ENCODE peak calls at places on chromosome 10, in eight cellular contexts. L is H9, K is epithelial cell of esophagus, Q is AG04450, W is endothelial cell of umbilical vein, U is stomach, V is GM23338, S is fibroblast of lung. A is an unnamed sample.

GRCh38 chr10:62687230-62687748 is 117.2 kb upstream of the ADO start:
- DNase-seq in L (no peak), K (peak), Q (no peak), W (peak), U (no peak), V (no peak), S (peak), A (no peak)

GRCh38 chr10:58843760-58844159 is 331.1 kb downstream of the BICC1 start:
- DNase-seq in L (no peak), K (no peak), Q (no peak), W (no peak), U (no peak), V (peak), S (no peak), A (no peak)

GRCh38 chr10:13865758-13866491 is 279.2 kb downstream of the PRPF18 start:
- DNase-seq in L (peak), K (peak), Q (no peak), W (peak), U (no peak), V (peak), S (peak), A (no peak)

GRCh38 chr10:79159141-79159619 is 90.4 kb downstream of the ZMIZ1 start:
- DNase-seq in L (no peak), K (no peak), Q (no peak), W (peak), U (no peak), V (no peak), S (peak), A (no peak)

GRCh38 chr10:660980-661890 is 28.2 kb downstream of the DIP2C start:
- DNase-seq in L (no peak), K (no peak), Q (no peak), W (no peak), U (no peak), V (no peak), S (no peak), A (no peak)

GRCh38 chr10:109920011-109920410 is 3.3 kb downstream of the XPNPEP1 start:
- DNase-seq in L (no peak), K (no peak), Q (no peak), W (no peak), U (no peak), V (no peak), S (no peak), A (no peak)

GRCh38 chr10:84310470-84310869 is 17.9 kb upstream of the CCSER2 start:
- DNase-seq in L (no peak), K (peak), Q (no peak), W (no peak), U (no peak), V (no peak), S (peak), A (no peak)

GRCh38 chr10:70903262-70903921 is 15.0 kb upstream of the PCBD1 start:
- DNase-seq in L (peak), K (peak), Q (peak), W (peak), U (peak), V (peak), S (peak), A (no peak)

GRCh38 chr10:69668722-69669121 is 38.7 kb downstream of the FAM241B start:
- DNase-seq in L (no peak), K (no peak), Q (no peak), W (no peak), U (no peak), V (no peak), S (no peak), A (no peak)

GRCh38 chr10:34474060-34474376 is 341.1 kb downstream of the PARD3 start:
- DNase-seq in L (no peak), K (peak), Q (peak), W (no peak), U (no peak), V (no peak), S (peak), A (no peak)

GRCh38 chr10:34584164-34584563 is 230.9 kb downstream of the PARD3 start:
- DNase-seq in L (no peak), K (peak), Q (peak), W (peak), U (no peak), V (no peak), S (peak), A (no peak)

GRCh38 chr10:77594171-77594783 is 43.3 kb downstream of the KCNMA1 start:
- DNase-seq in L (no peak), K (no peak), Q (no peak), W (no peak), U (no peak), V (no peak), S (no peak), A (no peak)

GRCh38 chr10:62424026-62424425 is 49.9 kb downstream of the ZNF365 start:
- DNase-seq in L (no peak), K (no peak), Q (no peak), W (peak), U (no peak), V (peak), S (no peak), A (no peak)

GRCh38 chr10:51433949-51434348 is 265.4 kb downstream of the CSTF2T start:
- DNase-seq in L (no peak), K (no peak), Q (no peak), W (no peak), U (no peak), V (no peak), S (no peak), A (no peak)

GRCh38 chr10:78594938-78595645 is 473.7 kb upstream of the ZMIZ1 start:
- DNase-seq in L (peak), K (no peak), Q (no peak), W (no peak), U (no peak), V (no peak), S (no peak), A (peak)

GRCh38 chr10:131068311-131068710 is 243.2 kb downstream of the TCERG1L start:
- DNase-seq in L (peak), K (no peak), Q (no peak), W (no peak), U (no peak), V (no peak), S (no peak), A (no peak)

GRCh38 chr10:60444494-60445064 is 54.9 kb upstream of the ANK3 start:
- DNase-seq in L (no peak), K (peak), Q (no peak), W (peak), U (no peak), V (peak), S (peak), A (no peak)

GRCh38 chr10:60446855-60447254 is 57.2 kb upstream of the ANK3 start:
- DNase-seq in L (no peak), K (peak), Q (no peak), W (peak), U (no peak), V (no peak), S (peak), A (no peak)

GRCh38 chr10:60446070-60446833 is 56.6 kb upstream of the ANK3 start:
- DNase-seq in L (no peak), K (no peak), Q (no peak), W (no peak), U (no peak), V (peak), S (peak), A (no peak)

GRCh38 chr10:60441515-60441914 is 51.8 kb upstream of the ANK3 start:
- DNase-seq in L (no peak), K (peak), Q (no peak), W (peak), U (no peak), V (no peak), S (peak), A (no peak)
- TF ChIP-seq CTCF in L (peak), K (peak), Q (peak), W (peak), U (peak), V (peak), S (peak), A (no peak)

DNA sequence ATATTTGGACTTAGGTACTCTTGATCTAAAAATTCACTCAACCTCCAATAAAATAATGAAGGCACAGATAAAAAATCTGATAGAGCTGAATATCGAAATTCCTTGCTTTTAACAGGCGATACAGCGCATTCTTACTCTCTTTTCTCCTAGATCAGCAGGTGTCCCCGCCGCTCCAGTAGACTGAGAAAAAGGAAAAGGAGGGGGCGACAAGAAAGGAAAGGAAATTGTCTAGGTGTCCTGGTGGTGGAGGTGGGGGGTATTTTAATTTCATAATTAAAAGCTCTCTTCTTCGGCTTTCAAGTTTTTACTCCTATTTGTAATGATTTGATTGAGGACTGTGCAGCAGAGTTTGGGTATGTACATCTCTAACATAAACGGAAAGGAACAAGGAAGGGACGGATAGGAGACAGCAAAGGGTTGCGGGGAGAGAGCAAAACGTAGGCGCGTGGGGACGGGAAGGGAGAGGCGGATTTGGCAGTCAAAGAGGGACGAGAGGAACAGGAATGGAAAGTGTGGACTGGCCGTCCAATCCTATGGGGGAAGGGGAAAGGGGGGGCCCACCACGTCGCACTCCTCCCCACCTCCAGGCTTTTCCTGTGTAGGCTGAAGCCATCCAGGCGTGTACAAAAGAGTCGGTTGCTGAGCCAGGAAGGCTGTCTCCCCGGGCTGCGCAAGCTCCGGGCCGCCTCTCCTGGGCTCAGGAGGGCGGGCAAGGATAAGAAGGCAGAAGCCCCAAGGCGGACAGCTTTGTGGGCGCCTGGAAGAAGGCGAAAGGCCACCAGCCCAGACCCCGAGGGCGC is 875 bp upstream of the HECTD2 start:
- DNase-seq in L (peak), K (peak), Q (no peak), W (peak), U (peak), V (peak), S (peak), A (peak)
- TF ChIP-seq CTCF in L (no peak), K (peak), Q (no peak), W (no peak), U (no peak), V (peak), S (no peak), A (no peak)

GRCh38 chr10:103710490-103710889 is 144.9 kb downstream of the SH3PXD2A start:
- DNase-seq in L (no peak), K (no peak), Q (no peak), W (no peak), U (no peak), V (no peak), S (no peak), A (no peak)

GRCh38 chr10:103712898-103713498 is 142.4 kb downstream of the SH3PXD2A start:
- DNase-seq in L (peak), K (peak), Q (peak), W (peak), U (peak), V (peak), S (peak), A (no peak)

GRCh38 chr10:103709341-103709920 is 145.9 kb downstream of the SH3PXD2A start:
- DNase-seq in L (no peak), K (peak), Q (no peak), W (peak), U (no peak), V (no peak), S (peak), A (no peak)

GRCh38 chr10:103712146-103712545 is 143.2 kb downstream of the SH3PXD2A start:
- DNase-seq in L (no peak), K (no peak), Q (no peak), W (no peak), U (no peak), V (no peak), S (no peak), A (no peak)

GRCh38 chr10:103711351-103711994 is 143.9 kb downstream of the SH3PXD2A start:
- DNase-seq in L (no peak), K (no peak), Q (no peak), W (no peak), U (no peak), V (peak), S (no peak), A (no peak)
- TF ChIP-seq CTCF in L (peak), K (peak), Q (peak), W (peak), U (no peak), V (peak), S (no peak), A (no peak)

DNA sequence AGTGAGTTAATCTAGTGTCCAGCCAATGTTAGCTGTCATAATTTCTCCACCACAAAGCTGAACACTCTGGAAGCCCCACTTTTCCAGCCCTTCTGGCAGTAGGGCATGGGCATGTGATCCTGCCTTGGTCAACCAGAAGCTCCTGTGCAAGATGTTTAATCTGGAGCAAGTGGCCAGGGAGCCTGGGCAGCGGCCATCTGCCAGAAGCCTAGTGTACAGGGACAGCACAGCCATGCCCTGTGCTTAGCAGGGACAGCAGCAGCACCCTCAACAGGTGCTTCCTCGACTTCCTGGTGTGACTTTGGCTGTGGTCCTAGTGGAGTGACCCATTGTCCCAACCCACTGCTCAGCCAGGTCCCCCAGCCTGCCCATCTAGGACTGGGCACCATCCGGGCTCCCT is 10.3 kb downstream of the RBP3 start:
- DNase-seq in L (no peak), K (no peak), Q (no peak), W (no peak), U (no peak), V (no peak), S (no peak), A (peak)
- TF ChIP-seq CTCF in L (no peak), K (no peak), Q (no peak), W (no peak), U (no peak), V (no peak), S (no peak), A (no peak)

DNA sequence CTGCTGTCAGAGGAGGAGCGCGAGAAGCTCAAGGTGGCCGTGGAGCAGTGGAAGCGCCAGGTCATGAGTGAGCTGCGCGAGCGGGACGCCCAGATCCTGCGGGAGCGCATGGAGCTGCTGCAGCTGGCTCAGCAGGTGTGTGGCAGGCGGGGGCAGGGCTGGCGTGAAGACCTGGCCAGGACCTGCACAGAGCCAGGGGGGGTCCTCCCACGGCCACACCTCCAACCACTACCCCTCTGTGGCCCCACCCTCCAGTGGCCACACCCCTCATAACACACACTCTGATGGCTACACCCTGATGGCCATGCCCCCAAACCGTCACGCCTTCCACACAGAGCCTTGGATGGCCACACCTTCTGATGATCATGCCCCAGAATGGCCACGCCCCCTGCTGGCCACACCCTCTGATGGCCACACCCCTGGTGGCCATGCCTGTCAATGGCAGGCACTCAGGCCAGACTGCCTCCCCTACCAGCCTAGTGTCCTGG is 23.4 kb upstream of the DPYSL4 start:
- DNase-seq in L (peak), K (no peak), Q (no peak), W (no peak), U (peak), V (peak), S (no peak), A (no peak)
- TF ChIP-seq CTCF in L (peak), K (no peak), Q (peak), W (no peak), U (peak), V (peak), S (no peak), A (no peak)

A was measured in coronary artery.